ENCODE peak calls at places on chromosomes 4 and X, in six cellular contexts. V is CD4-positive, alpha-beta T cell; I is prostate gland; E is mammary epithelial cell; N is neural crest cell; M is endodermal cell. H is an unnamed sample.
A peak's percentile ranks its signal among the peaks of the same experiment; 100 is the strongest.

GRCh38 chrX:16762579-16762978 is 23.7 kb upstream of the TXLNG start:
- DNase-seq in E (no peak), N (no peak), I (no peak), V (no peak), M (no peak), H (no peak)

GRCh38 chr4:104163820-104164219 is 330.9 kb downstream of the CXXC4 start:
- DNase-seq in N (no peak), E (peak; percentile 17), M (no peak), I (no peak), V (no peak), H (peak; percentile 27)

GRCh38 chr4:166078956-166079355 is 205.9 kb downstream of the TLL1 start:
- DNase-seq in N (no peak), I (no peak), V (no peak), M (peak; percentile 46), E (peak; percentile 16), H (peak; percentile 3)

GRCh38 chr4:156294577-156294976 is 340.9 kb upstream of the CTSO start:
- DNase-seq in I (no peak), N (no peak), V (no peak), E (peak; percentile 69), M (peak; percentile 53), H (peak; percentile 61)

GRCh38 chrX:134718329-134719317 is 60.4 kb upstream of the PLAC1 start:
- DNase-seq in V (no peak), I (peak; percentile 20), M (peak; percentile 55), E (peak; percentile 81), N (no peak), H (peak; percentile 63)

GRCh38 chrX:17706676-17707075 is 30.6 kb upstream of the SCML1 start:
- DNase-seq in N (no peak), I (no peak), E (peak; percentile 70), V (no peak), M (no peak), H (no peak)

GRCh38 chrX:71998836-71999509 is 88.3 kb downstream of the NHSL2 start:
- DNase-seq in N (peak; percentile 23), I (no peak), E (no peak), M (peak; percentile 63), V (no peak), H (no peak)

GRCh38 chr4:104615496-104615895 is 120.8 kb upstream of the CXXC4 start:
- DNase-seq in E (peak; percentile 11), V (no peak), N (no peak), M (no peak), I (no peak), H (no peak)

GRCh38 chrX:63754141-63754859 is 30.7 kb downstream of the ARHGEF9 start:
- DNase-seq in E (peak; percentile 29), V (peak; percentile 20), I (no peak), N (no peak), M (peak; percentile 41), H (no peak)

GRCh38 chr4:167906851-167907250 is 185.5 kb upstream of the ANXA10 start:
- DNase-seq in M (no peak), N (no peak), I (no peak), V (no peak), E (no peak), H (no peak)

GRCh38 chrX:47112316-47112954 is 32.1 kb downstream of the NDUFB11 start:
- DNase-seq in E (peak; percentile 55), N (no peak), V (no peak), M (peak; percentile 51), I (peak; percentile 4), H (no peak)

GRCh38 chrX:152725409-152725808 is 8.1 kb downstream of the CSAG1 start:
- DNase-seq in M (peak; percentile 53), N (no peak), E (no peak), I (no peak), V (no peak), H (no peak)

GRCh38 chrX:43881410-43882293 is 598 bp downstream of the MAOB start:
- DNase-seq in M (no peak), E (no peak), V (no peak), I (no peak), N (no peak), H (no peak)

GRCh38 chr4:105179539-105180401 is 33.1 kb downstream of the TET2 start:
- DNase-seq in E (no peak), V (no peak), I (no peak), M (no peak), N (no peak), H (no peak)

GRCh38 chr4:120517966-120518365 is 404.6 kb downstream of the PRDM5 start:
- DNase-seq in V (no peak), I (peak; percentile 7), N (no peak), M (peak; percentile 68), E (peak; percentile 3), H (peak; percentile 9)

GRCh38 chr4:151901631-151902030 is 140.8 kb upstream of the GATB start:
- DNase-seq in I (no peak), N (no peak), M (no peak), V (no peak), E (no peak), H (no peak)

GRCh38 chr4:147498031-147498700 is 17.3 kb downstream of the EDNRA start:
- DNase-seq in E (peak; percentile 55), N (no peak), M (no peak), I (no peak), V (no peak), H (peak; percentile 83)

GRCh38 chr4:27272264-27272663 is 411.6 kb downstream of the STIM2 start:
- DNase-seq in N (no peak), V (no peak), M (no peak), E (no peak), I (no peak), H (no peak)

GRCh38 chr4:183987987-183988392 is 82.9 kb downstream of the STOX2 start:
- DNase-seq in N (peak; percentile 53), I (peak; percentile 81), E (peak; percentile 86), V (no peak), M (peak; percentile 79), H (peak; percentile 59)

GRCh38 chr4:181662383-181662782 is 580.8 kb upstream of the TENM3 start:
- DNase-seq in N (no peak), V (no peak), M (no peak), I (no peak), E (peak; percentile 20), H (no peak)

GRCh38 chr4:103074598-103075434 is 1.7 kb downstream of the SLC9B2 start:
- DNase-seq in N (no peak), V (no peak), M (no peak), I (no peak), E (no peak), H (no peak)

GRCh38 chr4:5500165-5500564 is 208.2 kb downstream of the EVC2 start:
- DNase-seq in N (no peak), M (no peak), E (peak; percentile 31), V (no peak), I (no peak), H (no peak)

GRCh38 chr4:168645933-168646768 is 149.3 kb downstream of the PALLD start:
- DNase-seq in N (no peak), I (no peak), V (no peak), M (no peak), E (no peak), H (no peak)

GRCh38 chr4:172736046-172736445 is 432.6 kb upstream of the GALNT7 start:
- DNase-seq in N (no peak), M (no peak), V (no peak), I (no peak), E (no peak), H (no peak)

GRCh38 chr4:1682860-1683259 is 1.3 kb downstream of the FAM53A start:
- DNase-seq in N (no peak), E (no peak), M (no peak), I (no peak), V (no peak), H (no peak)

GRCh38 chrX:12974217-12974796 is 603 bp upstream of the TMSB4X start:
- DNase-seq in I (no peak), M (peak; percentile 81), E (peak; percentile 60), N (peak; percentile 38), V (no peak), H (no peak)

GRCh38 chrX:7169627-7170026 is 21.7 kb upstream of the PUDP start:
- DNase-seq in V (no peak), I (no peak), E (no peak), N (no peak), M (no peak), H (no peak)

DNA sequence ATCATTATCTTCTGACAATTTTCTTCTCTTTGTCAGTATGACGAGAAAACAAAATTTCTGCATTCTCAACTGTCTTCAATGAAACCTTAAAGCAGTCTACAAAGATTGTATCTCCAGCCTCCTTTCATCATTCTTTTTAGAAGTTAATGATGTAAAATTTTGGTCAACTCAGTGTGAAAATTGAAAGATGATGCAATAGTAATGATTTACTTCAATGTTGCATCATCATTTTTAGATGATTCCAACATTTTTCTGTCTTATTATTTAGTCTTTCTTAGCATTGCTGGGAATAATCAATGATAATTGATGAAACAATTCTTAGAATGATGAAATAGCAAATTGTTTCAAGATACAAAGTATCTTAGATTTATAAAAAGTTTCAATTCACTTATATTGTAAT is 372.7 kb downstream of the C4orf33 start:
- DNase-seq in E (no peak), V (no peak), M (no peak), I (no peak), N (no peak), H (no peak)
- TF ChIP-seq CTCF in E (no peak), V (no peak), M (no peak), I (no peak), N (no peak), H (no peak)

DNA sequence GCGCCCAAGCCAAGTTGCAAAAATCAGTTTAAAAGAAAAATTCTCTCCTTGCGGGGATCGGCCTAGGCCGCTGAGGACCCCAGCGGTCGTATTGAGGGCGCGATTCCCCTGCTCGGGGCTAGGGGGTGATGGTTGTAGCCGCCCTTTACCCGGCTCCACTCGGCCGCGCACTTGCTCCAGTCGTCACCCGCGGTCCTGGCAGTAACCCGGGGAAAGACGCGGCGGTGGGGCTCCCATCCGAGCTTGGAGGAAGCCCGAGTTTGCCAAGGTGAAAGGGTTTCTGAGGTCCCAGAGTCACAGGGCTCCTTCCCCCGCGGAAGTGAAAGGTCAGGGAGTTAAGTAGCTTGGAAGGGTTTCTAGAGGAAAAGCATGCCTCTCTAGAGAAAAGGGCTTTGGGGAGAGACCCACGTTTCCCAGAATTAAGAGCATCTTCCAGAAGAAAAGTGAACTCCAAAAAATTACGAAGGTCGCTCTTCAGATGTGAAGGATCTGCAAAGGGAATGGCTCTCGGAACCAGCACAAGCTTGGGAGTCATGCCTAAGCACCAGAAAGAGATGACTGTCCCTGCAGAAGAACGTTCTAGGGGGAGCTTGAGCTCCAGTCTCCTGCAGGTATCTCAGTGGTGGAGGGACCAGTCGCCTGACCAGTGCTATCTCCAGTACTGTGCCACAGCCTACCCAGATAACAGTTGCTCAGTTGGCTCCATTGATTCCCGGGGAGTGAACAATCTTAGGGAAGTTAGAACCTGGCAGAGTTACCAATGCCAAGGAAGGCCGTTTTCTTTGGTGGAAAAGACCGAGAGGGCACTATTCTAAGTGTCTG is 873 bp downstream of the LAP3 start:
- DNase-seq in E (peak; percentile 16), N (no peak), I (peak; percentile 20), V (peak; percentile 29), M (peak; percentile 61), H (no peak)
- TF ChIP-seq CTCF in E (no peak), N (peak; percentile 30), I (no peak), V (no peak), M (peak; percentile 52), H (no peak)

DNA sequence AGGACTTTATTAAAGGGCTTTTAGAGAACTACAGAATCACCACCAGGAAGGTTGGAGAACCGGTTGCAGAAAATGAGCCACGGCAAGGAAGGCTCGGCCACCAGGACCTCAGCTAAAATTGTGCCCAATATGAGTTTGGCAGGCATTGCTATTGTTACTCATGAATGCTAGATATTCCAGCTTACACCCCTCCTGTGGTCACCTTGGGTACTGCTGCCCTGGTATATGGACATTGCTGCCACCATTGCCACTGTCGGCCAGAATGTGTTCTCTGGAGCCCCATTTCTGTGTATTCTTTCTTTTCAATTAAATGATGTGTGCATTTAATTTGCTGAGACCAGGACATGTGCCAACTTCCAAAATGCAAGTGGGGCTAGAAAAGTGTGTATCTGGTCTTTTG is 626.7 kb upstream of the BOD1L1 start:
- DNase-seq in M (peak; percentile 86), V (no peak), N (peak; percentile 30), I (peak; percentile 22), E (peak; percentile 46), H (peak; percentile 4)
- TF ChIP-seq CTCF in M (peak; percentile 82), V (no peak), N (peak; percentile 66), I (peak; percentile 4), E (peak; percentile 78), H (peak; percentile 70)

GRCh38 chrX:147803948-147804347 is 107.8 kb upstream of the FMR1 start:
- DNase-seq in N (no peak), V (no peak), E (no peak), M (no peak), I (no peak), H (no peak)
- TF ChIP-seq CTCF in N (peak; percentile 66), V (no peak), E (peak; percentile 45), M (peak; percentile 77), I (no peak), H (peak; percentile 13)